ENCODE peak calls at places on chromosome 17, in eight cellular contexts. D, G, U, P, K, O, J and I are unnamed samples.

GRCh38 chr17:71071837-71072236 is 902.5 kb downstream of the KCNJ2 start:
- DNase-seq in K (peak), O (no peak), G (no peak), P (no peak), D (peak), J (no peak), U (no peak), I (no peak)

GRCh38 chr17:45127583-45128300 is 4.6 kb downstream of the PLCD3 start:
- DNase-seq in K (peak), J (no peak), D (peak), P (no peak), G (no peak), U (no peak), O (no peak), I (peak)

GRCh38 chr17:50262001-50262794 is 12.1 kb upstream of the TMEM92 start:
- DNase-seq in J (no peak), D (no peak), P (no peak), O (no peak), G (no peak), U (no peak), K (no peak), I (no peak)

GRCh38 chr17:65017375-65017774 is 39.2 kb downstream of the GNA13 start:
- DNase-seq in P (no peak), D (no peak), J (no peak), U (no peak), G (no peak), K (peak), O (no peak), I (peak)

GRCh38 chr17:43468746-43469544 is 14.8 kb upstream of the DHX8 start:
- DNase-seq in U (no peak), K (peak), G (no peak), P (no peak), O (no peak), J (no peak), D (no peak), I (no peak)

GRCh38 chr17:13030459-13031305 is 12.9 kb upstream of the ELAC2 start:
- DNase-seq in J (peak), O (no peak), D (peak), K (peak), G (no peak), U (no peak), P (no peak), I (peak)

GRCh38 chr17:28896491-28896883 is 1.0 kb downstream of the FLOT2 start:
- DNase-seq in D (no peak), K (no peak), O (no peak), U (peak), P (no peak), G (no peak), J (no peak), I (no peak)

GRCh38 chr17:81200695-81201580 is 21.8 kb downstream of the CEP131 start:
- DNase-seq in U (peak), P (no peak), D (peak), G (no peak), K (peak), O (no peak), J (peak), I (peak)

GRCh38 chr17:9938764-9939163 is 33.7 kb upstream of the RCVRN start:
- DNase-seq in J (no peak), O (no peak), G (no peak), U (no peak), P (no peak), K (no peak), D (no peak), I (no peak)

GRCh38 chr17:76000016-76000754 is 470 bp upstream of the CDK3 start:
- DNase-seq in U (no peak), K (no peak), P (no peak), G (no peak), O (no peak), D (peak), J (peak), I (peak)

GRCh38 chr17:45018514-45019176 is 32.8 kb downstream of the DCAKD start:
- DNase-seq in O (no peak), D (no peak), K (no peak), J (no peak), P (no peak), G (no peak), U (no peak), I (no peak)

GRCh38 chr17:39828443-39828842 is 35.7 kb downstream of the IKZF3 start:
- DNase-seq in O (no peak), J (no peak), K (no peak), G (no peak), D (no peak), P (no peak), U (no peak), I (no peak)

GRCh38 chr17:59401725-59402124 is 70.3 kb downstream of the YPEL2 start:
- DNase-seq in K (no peak), D (no peak), P (no peak), J (no peak), G (no peak), U (no peak), O (no peak), I (peak)

GRCh38 chr17:61058066-61058465 is 341.6 kb upstream of the TBX2 start:
- DNase-seq in K (no peak), J (no peak), G (no peak), P (no peak), O (no peak), U (no peak), D (no peak), I (no peak)

GRCh38 chr17:48915459-48916282 is 7.5 kb downstream of the UBE2Z start:
- DNase-seq in O (no peak), K (peak), P (no peak), D (peak), J (no peak), U (peak), G (no peak), I (no peak)

GRCh38 chr17:30449480-30449879 is 27.7 kb upstream of the GOSR1 start:
- DNase-seq in P (no peak), U (no peak), K (peak), G (no peak), D (no peak), O (no peak), J (no peak), I (no peak)

GRCh38 chr17:4147751-4148310 is 4.8 kb downstream of the CYB5D2 start:
- DNase-seq in J (no peak), U (no peak), O (no peak), K (no peak), P (no peak), G (no peak), D (no peak), I (no peak)

GRCh38 chr17:31224366-31224765 is 72.7 kb downstream of the OMG start:
- DNase-seq in J (no peak), P (no peak), D (no peak), K (no peak), G (no peak), O (no peak), U (no peak), I (no peak)

GRCh38 chr17:80944326-80944725 is 47.3 kb upstream of the CHMP6 start:
- DNase-seq in G (no peak), U (no peak), J (no peak), O (no peak), K (no peak), D (no peak), P (no peak), I (no peak)

GRCh38 chr17:74604748-74605147 is 12.7 kb upstream of the CD300LD start:
- DNase-seq in O (no peak), J (no peak), U (no peak), P (no peak), K (no peak), G (no peak), D (no peak), I (no peak)

GRCh38 chr17:1323336-1323735 is 43.9 kb downstream of the TRARG1 start:
- DNase-seq in J (no peak), D (no peak), P (no peak), K (no peak), O (no peak), G (no peak), U (no peak), I (no peak)

GRCh38 chr17:16287563-16288027 is 65.7 kb downstream of the CENPV start:
- DNase-seq in J (no peak), U (no peak), O (no peak), K (peak), D (peak), P (no peak), G (no peak), I (no peak)

GRCh38 chr17:48630925-48631692 is 5.0 kb upstream of the HOXB9 start:
- DNase-seq in O (no peak), D (no peak), K (no peak), P (no peak), U (peak), J (peak), G (no peak), I (no peak)

GRCh38 chr17:63930951-63931575 is 1.1 kb downstream of the CD79B start:
- DNase-seq in U (peak), O (no peak), P (no peak), D (no peak), G (peak), K (no peak), J (peak), I (peak)

GRCh38 chr17:57869599-57870282 is 19.9 kb upstream of the MRPS23 start:
- DNase-seq in K (peak), D (no peak), J (no peak), O (no peak), P (no peak), U (no peak), G (no peak), I (no peak)